ENCODE peak calls at places on chromosomes 4 and X, in seven cellular contexts. P is uterus, S is DND-41, F is right atrium auricular region, K is K562, J is breast epithelium, H is GM23338. V is an unnamed sample.

GRCh38 chr4:26073886-26074560 is 160.0 kb downstream of the SMIM20 start:
- DNase-seq in P (no peak), K (no peak), S (no peak), J (no peak), H (no peak), F (no peak), V (no peak)

GRCh38 chr4:39030726-39031125 is 1.5 kb downstream of the TMEM156 start:
- DNase-seq in S (no peak), K (no peak), J (no peak), H (no peak), F (no peak), P (no peak), V (no peak)

GRCh38 chr4:7425591-7426468 is 8.9 kb downstream of the PSAPL1 start:
- DNase-seq in P (no peak), J (peak; percentile 11), H (no peak), K (no peak), S (no peak), F (peak; percentile 46), V (no peak)

GRCh38 chr4:151614532-151614931 is 146.3 kb downstream of the GATB start:
- DNase-seq in P (no peak), K (no peak), F (no peak), S (no peak), J (no peak), H (no peak), V (no peak)

GRCh38 chr4:63348735-63349673 is 1060.2 kb downstream of the TECRL start:
- DNase-seq in H (no peak), S (no peak), P (no peak), K (no peak), J (no peak), F (no peak), V (no peak)

GRCh38 chrX:152806035-152806434 is 24.5 kb downstream of the CETN2 start:
- DNase-seq in P (no peak), K (no peak), H (no peak), S (no peak), F (no peak), J (no peak), V (no peak)

GRCh38 chrX:11458175-11458574 is 165.0 kb downstream of the AMELX start:
- DNase-seq in J (peak; percentile 26), K (no peak), H (no peak), F (no peak), S (no peak), P (peak; percentile 31), V (no peak)

GRCh38 chr4:182427530-182427929 is 184.3 kb downstream of the TENM3 start:
- DNase-seq in F (no peak), P (no peak), S (no peak), J (no peak), H (no peak), K (no peak), V (no peak)

GRCh38 chr4:186838295-186838694 is 114.6 kb upstream of the FAT1 start:
- DNase-seq in K (no peak), P (no peak), F (no peak), J (no peak), H (no peak), S (no peak), V (no peak)

GRCh38 chr4:185839770-185840169 is 27.8 kb upstream of the SORBS2 start:
- DNase-seq in F (no peak), H (peak; percentile 33), P (no peak), J (no peak), S (no peak), K (no peak), V (no peak)

GRCh38 chrX:116436358-116436816 is at the start of gene SLC6A14:
- DNase-seq in F (no peak), J (peak; percentile 29), P (no peak), K (no peak), H (no peak), S (no peak), V (no peak)

GRCh38 chrX:34849371-34849770 is 93.2 kb upstream of the FAM47B start:
- DNase-seq in F (no peak), S (no peak), P (no peak), J (no peak), H (no peak), K (no peak), V (no peak)

DNA sequence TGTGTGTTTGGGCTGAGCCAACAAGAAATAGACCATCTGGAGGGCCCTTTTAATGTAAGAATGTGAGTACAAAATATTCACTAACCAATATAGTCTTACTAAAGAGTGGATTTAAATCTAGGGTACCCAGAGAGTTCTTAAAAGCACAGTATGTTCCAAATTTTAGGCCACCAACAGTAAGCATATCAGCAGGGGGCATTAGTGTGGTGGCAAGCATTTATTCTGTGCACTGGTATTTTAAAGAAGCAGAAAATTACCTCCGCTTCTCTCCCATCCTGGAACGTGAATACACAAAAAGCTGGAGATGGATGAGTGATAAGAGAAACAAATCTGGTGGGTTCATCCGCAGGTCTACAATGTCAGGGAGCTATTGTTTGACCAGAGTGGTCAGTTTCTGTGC is 444.5 kb upstream of the IGFBP7 start:
- DNase-seq in F (no peak), H (no peak), P (no peak), S (no peak), J (no peak), K (no peak), V (no peak)
- TF ChIP-seq CTCF in F (no peak), H (no peak), P (no peak), S (no peak), J (no peak), K (no peak), V (no peak)

DNA sequence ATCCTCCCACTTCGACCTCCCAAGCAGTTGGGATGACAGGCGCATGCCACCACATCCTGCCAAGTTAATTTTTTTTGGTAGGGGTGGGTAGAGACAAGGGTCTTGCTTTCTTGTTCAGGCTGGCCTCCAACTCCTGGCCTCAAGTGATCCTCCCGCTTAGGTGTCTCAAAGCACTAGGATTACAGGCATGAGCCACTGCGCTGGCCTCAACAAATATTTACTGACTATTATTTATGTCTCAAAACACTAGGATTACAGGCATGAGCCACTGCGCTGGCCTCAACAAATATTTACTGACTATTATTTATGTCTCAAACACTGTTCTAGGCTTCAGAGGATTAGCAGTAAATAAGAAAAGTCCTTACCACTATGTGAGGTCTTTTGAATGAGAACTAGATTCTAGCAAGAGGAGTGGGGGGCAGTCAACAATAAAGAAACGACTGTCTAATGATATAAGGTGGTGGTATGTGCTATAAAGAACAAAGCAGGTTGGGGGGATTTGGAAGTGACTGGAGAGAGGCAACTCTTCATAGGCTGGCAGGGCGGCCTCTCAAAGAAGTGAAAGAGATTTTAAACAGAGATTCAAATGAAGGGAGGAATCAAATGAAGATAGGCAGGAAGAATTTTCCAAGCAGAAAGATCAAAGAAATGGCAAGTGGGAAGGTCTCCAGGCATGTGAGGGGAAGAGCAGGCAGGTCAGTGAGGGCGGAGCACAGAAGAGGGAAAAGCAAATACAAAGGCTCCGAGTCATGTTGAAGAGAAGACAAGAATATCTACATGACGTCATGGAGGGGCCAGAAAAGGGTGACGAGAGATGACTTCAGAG is 12.7 kb upstream of the ACSL1 start:
- DNase-seq in F (no peak), P (no peak), K (peak; percentile 71), S (no peak), H (no peak), J (no peak), V (no peak)
- H3K4me3 ChIP-seq in F (no peak overlapping the region), P (no peak overlapping the region), K (no peak overlapping the region), S (no peak overlapping the region), H (no peak overlapping the region), J (no peak overlapping the region), V (no peak overlapping the region)

GRCh38 chr4:24850669-24851068 is 55.3 kb downstream of the SOD3 start:
- DNase-seq in K (no peak), S (no peak), F (no peak), P (peak; percentile 84), H (no peak), J (no peak), V (no peak)
- H3K27ac ChIP-seq in K (no peak overlapping the region), S (no peak overlapping the region), F (no peak overlapping the region), P (peak overlapping the region; percentile 82), H (no peak overlapping the region), J (no peak overlapping the region), V (no peak overlapping the region)

DNA sequence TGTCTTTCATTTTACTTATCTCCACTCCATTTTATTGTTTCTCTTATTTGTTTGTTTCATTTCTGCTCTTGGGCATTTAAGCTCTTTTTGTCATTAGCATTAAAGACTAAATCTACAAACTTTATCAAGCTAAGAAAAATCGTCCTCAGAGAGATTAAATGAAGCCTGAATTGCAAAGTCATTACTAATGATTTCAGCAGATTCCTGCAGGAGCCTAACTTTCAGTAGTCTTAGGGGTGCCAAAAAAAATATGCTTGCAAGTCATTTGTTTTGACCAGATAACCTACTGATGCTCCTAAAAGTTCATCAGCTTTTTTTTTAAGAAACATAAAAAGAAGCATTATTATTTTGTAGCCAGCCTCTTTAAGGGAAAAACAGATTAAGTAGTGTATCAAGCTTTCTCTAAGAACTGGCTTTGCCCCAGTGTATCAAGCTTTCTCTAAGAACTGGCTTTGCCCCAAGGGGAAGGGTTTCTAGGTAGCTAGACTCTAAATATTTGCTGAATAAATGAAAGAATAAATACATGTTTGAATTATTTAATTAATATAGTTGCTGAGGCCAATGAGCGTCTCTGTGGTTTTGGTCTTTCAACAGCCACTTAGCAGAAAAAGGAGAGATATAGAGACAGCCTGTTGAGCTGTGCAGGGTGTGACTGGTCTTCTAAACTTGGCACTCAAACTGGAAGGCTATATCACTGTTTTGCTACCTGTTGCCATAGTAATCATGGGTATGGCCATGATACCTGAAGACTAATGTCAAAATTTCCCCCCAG is 174.2 kb downstream of the BTC start:
- DNase-seq in P (no peak), K (no peak), F (no peak), H (no peak), J (no peak), S (no peak), V (peak; percentile 11)
- TF ChIP-seq CTCF in P (no peak), K (no peak), F (no peak), H (no peak), J (no peak), S (no peak), V (no peak)

GRCh38 chr4:8904666-8905065 is 33.0 kb upstream of the HMX1 start:
- DNase-seq in K (no peak), H (no peak), P (no peak), S (no peak), F (no peak), J (no peak), V (no peak)

GRCh38 chr4:8904041-8904501 is 32.4 kb upstream of the HMX1 start:
- DNase-seq in H (no peak), S (no peak), F (no peak), J (no peak), P (no peak), K (no peak), V (no peak)

GRCh38 chr4:8905773-8906667 is 34.4 kb upstream of the HMX1 start:
- DNase-seq in P (peak; percentile 6), J (no peak), H (no peak), K (no peak), S (no peak), F (no peak), V (no peak)

GRCh38 chr4:8906668-8906970 is 35.0 kb upstream of the HMX1 start:
- DNase-seq in S (no peak), K (no peak), H (no peak), P (no peak), F (no peak), J (no peak), V (no peak)

DNA sequence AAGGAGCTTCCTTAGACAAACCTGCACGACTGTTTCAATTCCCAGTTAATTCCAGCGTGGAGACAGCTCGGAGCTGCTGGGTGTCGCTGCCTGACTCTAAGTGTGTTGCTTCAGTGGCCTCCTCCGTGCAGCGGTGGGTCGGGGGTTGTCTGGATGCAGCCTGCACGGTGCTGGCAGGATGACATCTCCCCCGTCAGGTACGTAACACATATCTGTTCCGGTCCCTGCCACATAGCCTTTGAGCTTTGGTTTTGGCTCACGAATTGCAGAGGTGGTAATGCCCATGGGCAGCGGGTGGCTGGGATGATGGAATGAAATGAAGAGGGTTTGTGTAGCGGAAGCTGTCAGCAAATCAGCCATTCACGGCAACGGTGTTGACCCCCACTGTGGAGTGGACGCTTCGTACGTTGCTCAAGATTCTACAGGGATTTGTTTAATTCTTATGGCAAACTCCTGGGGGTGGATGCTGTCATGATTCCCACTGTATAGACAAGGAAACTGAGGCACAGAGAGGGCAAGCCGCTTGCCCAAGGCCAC is 33.7 kb upstream of the HMX1 start:
- DNase-seq in H (no peak), J (no peak), F (no peak), P (no peak), S (no peak), K (no peak), V (no peak)
- H3K4me3 ChIP-seq in H (no peak overlapping the region), J (no peak overlapping the region), F (no peak overlapping the region), P (no peak overlapping the region), S (no peak overlapping the region), K (no peak overlapping the region), V (no peak overlapping the region)